ENCODE peak calls at places on chromosome 1, in six cellular contexts. A is fibroblast of the conjunctiva, E is NT2/D1, Y is dorsolateral prefrontal cortex, J is hippocampal formation, U is skeletal muscle cell. R is an unnamed sample.

GRCh38 chr1:155179107-155180031 is 5.7 kb downstream of the TRIM46 start:
- DNase-seq in A (no peak), E (no peak), Y (no peak), J (no peak), U (no peak), R (peak; percentile 8)

GRCh38 chr1:53137729-53138128 is 4.7 kb downstream of the SLC1A7 start:
- DNase-seq in A (no peak), E (no peak), Y (no peak), J (no peak), U (no peak), R (no peak)

GRCh38 chr1:183911285-183911684 is 106.4 kb downstream of the RGL1 start:
- DNase-seq in A (no peak), E (no peak), Y (no peak), J (no peak), U (no peak), R (no peak)

GRCh38 chr1:214506972-214507431 is 44.4 kb downstream of the PTPN14 start:
- DNase-seq in A (no peak), E (no peak), Y (no peak), J (no peak), U (no peak), R (peak; percentile 62)

GRCh38 chr1:92096317-92096716 is 16.2 kb downstream of the BTBD8 start:
- DNase-seq in A (no peak), E (no peak), Y (no peak), J (no peak), U (no peak), R (no peak)

GRCh38 chr1:10900691-10901090 is 104.2 kb upstream of the CASZ1 start:
- DNase-seq in A (no peak), E (no peak), Y (no peak), J (no peak), U (no peak), R (no peak)

GRCh38 chr1:161954466-161954865 is 69.2 kb downstream of the OLFML2B start:
- DNase-seq in A (no peak), E (no peak), Y (no peak), J (no peak), U (no peak), R (no peak)

GRCh38 chr1:183913556-183913955 is 108.6 kb downstream of the RGL1 start:
- DNase-seq in A (no peak), E (no peak), Y (no peak), J (no peak), U (peak; percentile 67), R (no peak)

GRCh38 chr1:42691157-42691498 is 8.9 kb downstream of the YBX1 start:
- DNase-seq in A (no peak), E (no peak), Y (no peak), J (no peak), U (no peak), R (no peak)

R was measured in HAP-1.